ENCODE peak calls at places on chromosomes 12 and 14, in ten cellular contexts. U is ascending aorta, G is colonic mucosa, B is brain microvascular endothelial cell, M is cardiac fibroblast, E is A549, C is endothelial cell of umbilical vein, X is tibial artery, N is neural crest cell, Y is fibroblast of the aortic adventitia. V is an unnamed sample.

GRCh38 chr12:120669055-120669828 is 17.7 kb upstream of the MLEC start:
- DNase-seq in U (peak; percentile 73), G (peak; percentile 66), B (no peak), M (peak; percentile 47), E (no peak), C (no peak), X (peak; percentile 80), N (peak; percentile 28), Y (peak; percentile 58), V (no peak)

GRCh38 chr14:102469261-102469660 is 40.3 kb downstream of the ANKRD9 start:
- DNase-seq in U (no peak), G (no peak), B (no peak), M (no peak), E (no peak), C (no peak), X (no peak), N (no peak), Y (no peak), V (no peak)

GRCh38 chr14:84477996-84478395 is 1051.9 kb upstream of the FLRT2 start:
- DNase-seq in U (no peak), G (no peak), B (no peak), M (no peak), E (no peak), C (no peak), X (no peak), N (no peak), Y (no peak), V (no peak)

GRCh38 chr12:133129368-133130037 is 571 bp downstream of the ZNF891 start:
- DNase-seq in U (no peak), G (no peak), B (no peak), M (peak; percentile 42), E (no peak), C (no peak), X (no peak), N (no peak), Y (peak; percentile 45), V (no peak)

GRCh38 chr14:78446807-78447206 is 276.6 kb downstream of the NRXN3 start:
- DNase-seq in U (no peak), G (no peak), B (peak; percentile 0), M (peak; percentile 2), E (no peak), C (peak; percentile 3), X (no peak), N (no peak), Y (peak; percentile 1), V (no peak)

GRCh38 chr12:26097046-26097878 is 27.6 kb downstream of the BHLHE41 start:
- DNase-seq in U (peak; percentile 77), G (peak; percentile 77), B (peak; percentile 54), M (peak; percentile 83), E (peak; percentile 80), C (peak; percentile 76), X (peak; percentile 84), N (peak; percentile 53), Y (peak; percentile 88), V (peak; percentile 67)

GRCh38 chr14:39555749-39556148 is 123.5 kb upstream of the FBXO33 start:
- DNase-seq in U (no peak), G (no peak), B (no peak), M (no peak), E (no peak), C (no peak), X (no peak), N (no peak), Y (no peak), V (no peak)

GRCh38 chr14:68789798-68790655 is 2.8 kb downstream of the ZFP36L1 start:
- DNase-seq in U (no peak), G (peak; percentile 52), B (no peak), M (peak; percentile 61), E (peak; percentile 45), C (peak; percentile 17), X (peak; percentile 73), N (peak; percentile 23), Y (peak; percentile 48), V (no peak)

GRCh38 chr12:1346126-1346525 is 248.3 kb downstream of the FBXL14 start:
- DNase-seq in U (no peak), G (no peak), B (no peak), M (no peak), E (no peak), C (no peak), X (no peak), N (no peak), Y (peak; percentile 43), V (no peak)

GRCh38 chr12:58529114-58529665 is 391.1 kb downstream of the LRIG3 start:
- DNase-seq in U (no peak), G (no peak), B (peak; percentile 72), M (peak; percentile 48), E (peak; percentile 40), C (peak; percentile 74), X (no peak), N (no peak), Y (peak; percentile 63), V (no peak)

GRCh38 chr12:68939500-68939899 is 6.5 kb upstream of the CPM start:
- DNase-seq in U (no peak), G (no peak), B (no peak), M (no peak), E (no peak), C (no peak), X (no peak), N (no peak), Y (no peak), V (no peak)

GRCh38 chr14:56333361-56334279 is 215.4 kb downstream of the PELI2 start:
- DNase-seq in U (no peak), G (no peak), B (peak; percentile 80), M (peak; percentile 81), E (peak; percentile 77), C (peak; percentile 91), X (no peak), N (no peak), Y (peak; percentile 75), V (no peak)

GRCh38 chr14:37565550-37565949 is 29.5 kb downstream of the FOXA1 start:
- DNase-seq in U (no peak), G (no peak), B (no peak), M (no peak), E (no peak), C (no peak), X (no peak), N (no peak), Y (no peak), V (no peak)
- TF ChIP-seq CTCF in U (no peak), G (no peak), B (peak; percentile 36), M (peak; percentile 12), E (peak; percentile 45), C (no peak), X (no peak), N (peak; percentile 48), Y (peak; percentile 16), V (no peak)

GRCh38 chr12:123427036-123427769 is 9.3 kb downstream of the RILPL2 start:
- DNase-seq in U (no peak), G (no peak), B (no peak), M (no peak), E (no peak), C (no peak), X (no peak), N (no peak), Y (no peak), V (peak; percentile 81)
- TF ChIP-seq CTCF in U (no peak), G (no peak), B (no peak), M (no peak), E (no peak), C (no peak), X (no peak), N (no peak), Y (no peak), V (no peak)

GRCh38 chr14:80862983-80863382 is 78.6 kb downstream of the CEP128 start:
- DNase-seq in U (no peak), G (no peak), B (no peak), M (no peak), E (no peak), C (peak; percentile 12), X (no peak), N (no peak), Y (peak; percentile 16), V (no peak)
- TF ChIP-seq CTCF in U (no peak), G (no peak), B (peak; percentile 1), M (no peak), E (peak; percentile 59), C (peak; percentile 5), X (no peak), N (peak; percentile 51), Y (peak; percentile 25), V (no peak)

GRCh38 chr12:67669217-67669924 is 20.8 kb downstream of the DYRK2 start:
- DNase-seq in U (no peak), G (no peak), B (no peak), M (no peak), E (no peak), C (peak; percentile 30), X (no peak), N (no peak), Y (no peak), V (no peak)
- TF ChIP-seq CTCF in U (no peak), G (no peak), B (no peak), M (no peak), E (no peak), C (no peak), X (no peak), N (no peak), Y (no peak), V (no peak)

DNA sequence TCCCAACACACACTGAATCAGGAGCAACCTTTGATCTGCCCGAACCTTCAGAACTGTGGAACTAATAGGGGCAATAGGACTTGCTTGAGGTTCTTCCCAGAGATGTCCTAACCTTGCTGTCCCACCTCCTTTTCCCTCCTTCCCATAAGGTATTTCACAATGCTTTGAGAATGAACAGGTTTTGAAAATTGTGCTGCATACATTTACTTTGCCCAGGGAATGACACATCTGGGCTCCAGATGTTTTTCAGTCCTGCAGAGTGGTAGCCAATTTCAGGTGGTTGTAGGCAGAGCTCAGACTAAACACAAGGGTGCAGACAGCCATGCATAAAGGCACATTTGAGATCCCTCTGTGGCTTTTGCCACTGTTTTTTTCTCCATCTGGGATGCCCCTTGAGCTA is 206.7 kb upstream of the PWP1 start:
- DNase-seq in U (no peak), G (no peak), B (no peak), M (no peak), E (no peak), C (no peak), X (no peak), N (no peak), Y (peak; percentile 57), V (no peak)
- TF ChIP-seq CTCF in U (no peak), G (no peak), B (no peak), M (no peak), E (no peak), C (no peak), X (no peak), N (no peak), Y (no peak), V (no peak)

GRCh38 chr12:48454675-48455074 is 17.7 kb upstream of the ANP32D start:
- DNase-seq in U (no peak), G (no peak), B (peak; percentile 8), M (peak; percentile 65), E (peak; percentile 50), C (peak; percentile 59), X (no peak), N (no peak), Y (peak; percentile 66), V (no peak)
- TF ChIP-seq CTCF in U (no peak), G (no peak), B (peak; percentile 29), M (peak; percentile 36), E (peak; percentile 17), C (peak; percentile 57), X (peak; percentile 39), N (peak; percentile 61), Y (peak; percentile 61), V (peak; percentile 5)